ENCODE peak calls at places on chromosomes 5 and 9, in four cellular contexts. O is testis, P is substantia nigra, N is natural killer cell. Y is an unnamed sample.

GRCh38 chr9:26754494-26755188 is 138.0 kb downstream of the CAAP1 start:
- DNase-seq in O (no peak), P (no peak), N (no peak), Y (no peak)

GRCh38 chr5:177194278-177194677 is 60.7 kb downstream of the NSD1 start:
- DNase-seq in O (no peak), P (no peak), N (no peak), Y (no peak)

GRCh38 chr5:168978015-168978414 is 322.9 kb downstream of the SLIT3 start:
- DNase-seq in O (no peak), P (no peak), N (no peak), Y (no peak)

GRCh38 chr9:122561446-122561845 is 8.5 kb downstream of the OR1N2 start:
- DNase-seq in O (no peak), P (no peak), N (no peak), Y (no peak)

GRCh38 chr5:156402387-156402921 is 75.5 kb downstream of the SGCD start:
- DNase-seq in O (no peak), P (no peak), N (no peak), Y (peak; percentile 13)

GRCh38 chr5:10719965-10720364 is 41.1 kb downstream of the DAP start:
- DNase-seq in O (no peak), P (no peak), N (no peak), Y (no peak)

GRCh38 chr5:171660438-171660837 is 125.2 kb upstream of the SMIM23 start:
- DNase-seq in O (no peak), P (no peak), N (no peak), Y (no peak)

GRCh38 chr5:171610053-171610452 is 175.6 kb upstream of the SMIM23 start:
- DNase-seq in O (no peak), P (no peak), N (no peak), Y (no peak)

GRCh38 chr5:56813302-56813701 is 2.0 kb upstream of the MAP3K1 start:
- DNase-seq in O (no peak), P (no peak), N (no peak), Y (no peak)